ENCODE peak calls at places on chromosome 2, in six cellular contexts. Y, E, B, H, U and Z are unnamed samples.

GRCh38 chr2:72148975-72149555 is 1.4 kb upstream of the CYP26B1 start:
- DNase-seq in E (peak), H (peak), U (peak), Y (peak), B (no peak), Z (peak)

GRCh38 chr2:206488623-206489022 is 45.3 kb downstream of the ADAM23 start:
- DNase-seq in H (no peak), E (no peak), Y (no peak), U (no peak), B (no peak), Z (no peak)

GRCh38 chr2:28627722-28628480 is 123.7 kb upstream of the PPP1CB start:
- DNase-seq in E (no peak), H (peak), B (no peak), U (peak), Y (peak), Z (peak)

GRCh38 chr2:47230418-47230817 is 75.3 kb upstream of the STPG4 start:
- DNase-seq in E (peak), B (no peak), Y (peak), H (no peak), U (peak), Z (peak)

GRCh38 chr2:195319112-195319460 is 337.9 kb upstream of the SLC39A10 start:
- DNase-seq in H (no peak), U (peak), Y (no peak), B (no peak), E (no peak), Z (peak)

GRCh38 chr2:239846789-239847676 is 178.1 kb downstream of the NDUFA10 start:
- DNase-seq in Y (no peak), U (no peak), E (no peak), B (no peak), H (no peak), Z (no peak)

GRCh38 chr2:187461294-187462261 is 13.5 kb upstream of the CALCRL start:
- DNase-seq in H (no peak), Y (no peak), E (peak), U (peak), B (peak), Z (peak)

GRCh38 chr2:180618570-180618969 is 361.8 kb upstream of the UBE2E3 start:
- DNase-seq in U (peak), B (no peak), H (no peak), Y (no peak), E (no peak), Z (peak)

GRCh38 chr2:157620956-157621355 is 7.7 kb downstream of the ACVR1C start:
- DNase-seq in E (no peak), B (no peak), U (no peak), H (no peak), Y (no peak), Z (no peak)

DNA sequence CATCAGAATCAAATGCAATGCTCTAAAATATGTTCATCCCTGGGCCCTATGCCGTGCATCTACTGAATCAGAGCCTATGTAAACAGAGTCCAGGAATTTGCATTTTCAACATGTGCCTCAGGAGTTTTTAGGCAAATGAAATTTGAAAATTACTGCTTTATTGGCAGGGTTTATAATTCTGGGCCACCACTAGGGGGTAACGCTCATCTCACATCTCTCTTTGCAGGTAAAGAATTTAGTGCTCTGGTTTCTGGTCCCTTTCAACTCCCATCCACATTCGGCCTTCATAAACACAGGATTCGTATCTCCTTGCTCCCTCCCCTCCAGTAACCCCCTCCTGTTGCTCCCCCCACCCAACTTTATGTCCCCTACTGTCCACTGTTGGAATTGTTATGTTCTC is 49.3 kb downstream of the LYPD6B start:
- DNase-seq in E (no peak), Y (no peak), H (no peak), B (no peak), U (peak), Z (no peak)
- TF ChIP-seq CTCF in E (no peak), Y (no peak), H (no peak), B (no peak), U (peak), Z (peak)

DNA sequence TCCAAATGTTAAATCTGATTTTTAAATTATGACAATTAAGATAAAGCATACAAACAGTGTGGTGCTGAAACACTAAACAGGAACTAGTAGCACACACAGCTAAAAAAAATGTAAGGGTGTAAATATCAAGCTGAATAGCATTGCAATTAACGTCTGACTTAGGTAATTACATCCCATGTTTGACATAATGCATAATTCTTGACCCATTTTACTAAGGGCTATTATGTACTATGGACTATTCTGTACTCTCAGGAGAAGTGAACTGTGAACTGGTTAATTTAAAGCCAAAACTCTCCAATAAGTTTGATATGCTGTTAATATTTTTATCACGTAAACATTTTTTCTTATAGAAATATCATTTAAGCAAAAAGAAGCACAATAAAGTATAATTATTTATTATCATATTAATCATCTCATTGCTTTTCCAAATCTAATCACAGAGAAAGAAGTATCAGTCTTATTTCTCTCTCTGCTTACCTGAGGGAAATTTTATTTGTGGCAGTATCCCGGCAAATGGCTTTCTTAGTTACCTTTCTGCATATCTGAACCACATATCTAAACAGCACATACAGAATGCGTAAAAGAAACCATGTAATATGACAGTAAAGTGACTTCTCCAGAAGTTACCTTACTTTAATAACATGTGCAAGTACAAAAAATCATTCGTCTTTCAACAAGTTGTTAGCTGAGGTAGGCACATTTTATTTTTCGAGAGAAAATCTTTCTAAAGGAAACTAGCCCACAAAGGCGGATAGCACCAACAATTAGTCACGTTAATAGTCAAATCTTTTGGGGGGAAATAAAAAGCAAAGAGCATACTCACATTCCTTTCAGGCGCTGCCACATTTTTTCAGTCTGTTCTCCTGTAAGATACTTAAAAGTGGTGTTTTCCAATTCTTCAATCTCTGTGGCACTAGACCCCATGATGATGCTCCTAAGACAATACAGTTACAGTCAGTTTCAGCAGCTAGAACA is 94.9 kb upstream of the PDE1A start:
- DNase-seq in Y (no peak), H (no peak), B (no peak), U (no peak), E (no peak), Z (no peak)
- H3K4me3 ChIP-seq in Y (peak), H (no peak), B (no peak), U (no peak), E (no peak), Z (no peak)

GRCh38 chr2:238709324-238709723 is 138.6 kb upstream of the TWIST2 start:
- DNase-seq in Y (no peak), E (no peak), B (no peak), U (peak), H (no peak), Z (no peak)

GRCh38 chr2:238706163-238706562 is 141.7 kb upstream of the TWIST2 start:
- DNase-seq in H (no peak), U (no peak), B (no peak), Y (peak), E (no peak), Z (no peak)

GRCh38 chr2:238704471-238705230 is 143.2 kb upstream of the TWIST2 start:
- DNase-seq in B (no peak), Y (peak), U (no peak), E (no peak), H (no peak), Z (no peak)

GRCh38 chr2:238703436-238703835 is 144.4 kb upstream of the TWIST2 start:
- DNase-seq in Y (no peak), U (no peak), E (no peak), B (no peak), H (no peak), Z (no peak)

DNA sequence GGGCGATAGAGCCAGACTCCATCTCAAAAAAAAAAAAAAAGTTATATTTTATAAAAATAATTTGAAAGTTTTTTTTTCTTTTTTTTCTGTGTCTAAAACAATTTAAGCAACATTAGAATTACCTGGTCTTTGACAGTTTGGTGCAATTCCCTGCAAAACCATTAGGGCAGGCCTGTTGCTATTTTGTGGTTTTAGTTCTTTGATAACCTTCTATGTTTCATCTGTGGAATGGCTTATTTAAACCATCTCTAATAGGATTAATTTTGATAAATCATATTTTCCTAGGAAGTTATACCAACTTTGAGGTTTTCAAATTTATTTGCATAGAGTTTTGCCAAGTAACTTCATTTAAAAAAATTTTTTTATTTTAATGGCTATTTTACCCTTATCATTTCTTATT is 141.2 kb upstream of the TWIST2 start:
- DNase-seq in Y (no peak), U (no peak), E (no peak), H (no peak), B (no peak), Z (no peak)
- TF ChIP-seq CTCF in Y (no peak), U (peak), E (no peak), H (no peak), B (no peak), Z (peak)

GRCh38 chr2:96143848-96144480 is 1.3 kb downstream of the DUSP2 start:
- DNase-seq in Y (peak), E (no peak), H (peak), B (peak), U (no peak), Z (no peak)
- H3K4me3 ChIP-seq in Y (peak), E (no peak), H (peak), B (peak), U (peak), Z (peak)

GRCh38 chr2:67242456-67242855 is 154.7 kb upstream of the ETAA1 start:
- DNase-seq in Y (no peak), U (no peak), B (no peak), E (no peak), H (no peak), Z (no peak)

GRCh38 chr2:67240507-67240906 is 156.6 kb upstream of the ETAA1 start:
- DNase-seq in E (no peak), H (no peak), U (no peak), B (no peak), Y (no peak), Z (peak)

GRCh38 chr2:67241453-67241852 is 155.7 kb upstream of the ETAA1 start:
- DNase-seq in B (no peak), Y (no peak), H (no peak), U (no peak), E (no peak), Z (no peak)

GRCh38 chr2:67234443-67234842 is 162.7 kb upstream of the ETAA1 start:
- DNase-seq in U (peak), E (peak), H (no peak), Y (peak), B (no peak), Z (peak)

GRCh38 chr2:67237288-67237687 is 159.8 kb upstream of the ETAA1 start:
- DNase-seq in U (peak), H (no peak), B (no peak), E (no peak), Y (no peak), Z (no peak)
- TF ChIP-seq CTCF in U (peak), H (no peak), B (no peak), E (no peak), Y (no peak), Z (peak)

DNA sequence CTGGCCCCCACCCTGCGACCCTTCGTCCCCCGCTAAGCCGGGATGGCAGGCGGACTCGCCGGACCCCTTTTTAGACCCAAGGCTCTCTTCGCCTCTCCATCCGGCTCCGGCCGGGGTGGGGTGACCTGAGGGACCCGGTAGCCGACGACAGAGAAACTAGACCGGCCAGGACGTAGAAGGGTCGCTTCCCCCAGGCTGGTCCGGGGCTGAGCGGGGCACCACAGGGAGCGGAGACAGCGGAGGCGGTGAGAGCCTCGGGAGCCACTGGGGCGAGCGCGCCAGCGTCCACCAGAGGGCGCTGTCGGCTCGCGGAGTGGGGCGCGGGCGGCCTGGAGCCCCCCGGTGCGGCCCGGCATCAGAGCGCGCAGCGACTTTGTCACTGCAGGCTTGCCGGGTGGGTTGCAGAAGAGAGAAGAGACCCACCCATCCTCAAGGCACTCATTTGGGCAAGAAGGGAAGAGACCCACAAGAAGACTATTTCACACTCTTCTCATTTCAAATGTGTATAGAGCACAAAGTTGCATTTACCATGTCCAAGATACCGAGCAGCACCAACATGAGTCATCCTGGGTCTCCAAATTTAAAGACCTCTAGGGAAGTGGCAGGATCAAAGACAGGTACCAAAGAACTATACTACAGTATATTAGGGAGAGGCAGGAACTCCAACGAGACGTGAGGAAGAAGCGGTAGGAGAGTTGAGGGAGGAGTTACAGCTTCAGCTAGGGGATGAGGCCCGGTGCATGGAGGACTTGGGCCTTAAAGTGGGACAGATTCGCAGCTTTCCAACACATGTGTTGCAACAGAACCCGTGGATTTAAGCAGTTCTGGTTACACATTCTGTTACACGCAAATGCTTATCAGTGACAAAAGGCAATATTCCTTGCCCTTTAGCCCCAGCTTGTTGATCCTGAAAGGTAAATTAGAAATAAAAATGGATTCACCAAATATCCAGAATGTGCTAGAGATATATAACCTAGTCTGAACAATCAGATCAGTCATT is 7.6 kb upstream of the PRKCE start:
- DNase-seq in E (peak), B (peak), H (peak), U (peak), Y (peak), Z (peak)
- H3K4me3 ChIP-seq in E (peak), B (peak), H (peak), U (peak), Y (peak), Z (peak)

GRCh38 chr2:27078267-27079194 is at the start of gene EMILIN1:
- DNase-seq in Y (peak), H (peak), E (peak), B (peak), U (peak), Z (peak)
- TF ChIP-seq CTCF in Y (no peak), H (no peak), E (no peak), B (no peak), U (peak), Z (no peak)

GRCh38 chr2:26185954-26186353 is 13.1 kb downstream of the GAREM2 start:
- DNase-seq in E (no peak), U (no peak), B (no peak), H (no peak), Y (peak), Z (no peak)
- H3K4me3 ChIP-seq in E (no peak), U (no peak), B (no peak), H (no peak), Y (peak), Z (no peak)

DNA sequence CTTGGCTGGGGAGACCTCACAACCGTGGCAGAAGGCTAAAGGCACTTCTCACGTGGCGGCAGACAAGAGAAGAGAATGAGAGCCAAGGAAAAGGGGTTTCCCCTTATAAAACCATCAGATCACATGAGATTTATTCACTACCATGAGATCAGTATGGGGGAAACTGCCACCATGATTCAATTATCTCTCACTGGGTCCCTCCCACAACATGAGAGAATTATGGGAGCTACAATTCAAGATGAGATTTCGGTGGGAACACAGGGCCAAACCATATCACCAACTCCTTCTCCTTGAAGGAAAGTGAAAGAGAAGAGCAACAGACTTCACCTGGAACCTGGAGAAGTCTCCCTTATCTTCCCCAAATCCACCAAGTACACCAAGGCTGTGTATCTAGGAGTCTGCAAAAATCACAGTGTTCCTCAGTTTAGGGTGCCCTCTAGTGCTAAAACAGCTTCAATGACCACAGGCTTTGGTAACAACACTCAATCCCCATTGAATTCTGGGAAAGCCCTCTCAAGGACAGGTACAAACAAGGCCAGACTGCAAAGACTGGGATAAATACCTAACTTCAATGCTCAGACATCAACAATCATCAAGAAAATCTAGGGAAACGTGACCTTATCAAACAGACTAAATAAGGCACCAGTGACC is 148.8 kb upstream of the SRD5A2 start:
- DNase-seq in B (no peak), Y (no peak), E (no peak), U (peak), H (no peak), Z (peak)
- TF ChIP-seq CTCF in B (no peak), Y (no peak), E (no peak), U (peak), H (no peak), Z (peak)

DNA sequence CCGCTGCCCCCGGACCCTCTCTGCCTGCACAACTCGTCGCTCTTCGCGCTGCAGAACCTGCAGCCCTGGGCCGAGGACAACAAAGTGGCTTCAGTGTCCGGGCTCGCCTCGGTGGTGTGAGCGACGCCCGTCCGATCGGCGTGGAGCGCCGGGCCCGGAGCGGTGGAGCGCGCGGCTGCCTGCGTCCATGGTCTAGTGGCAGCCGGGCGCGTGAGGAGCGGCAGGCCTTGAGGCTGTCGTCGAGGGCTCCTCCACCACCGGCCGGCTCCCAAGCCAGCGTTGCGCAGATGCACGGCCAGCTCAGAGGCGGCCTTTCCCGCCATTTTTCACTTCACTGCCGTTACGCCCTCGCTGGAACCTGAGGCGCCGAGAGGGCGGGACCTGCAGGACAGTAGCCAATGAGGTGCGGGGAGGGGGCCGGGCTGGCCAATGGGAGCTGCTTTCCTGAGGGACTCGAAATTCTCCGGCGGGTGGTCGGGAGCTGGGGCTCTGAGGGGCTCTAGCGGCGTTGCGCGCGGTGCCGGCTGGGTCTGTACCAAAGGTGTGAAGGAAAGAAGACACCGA is 1.9 kb downstream of the TLX2 start:
- DNase-seq in Y (peak), U (no peak), B (peak), H (peak), E (peak), Z (peak)
- H3K4me3 ChIP-seq in Y (peak), U (no peak), B (peak), H (peak), E (no peak), Z (no peak)